ENCODE peak calls at places on chromosomes 16 and 17, in nine cellular contexts. D, I, P, J, E, M, F, S and B are unnamed samples.

GRCh38 chr17:45136846-45137560 is 1.5 kb downstream of the ACBD4 start:
- DNase-seq in D (no peak), I (no peak), P (no peak), J (no peak), E (no peak), M (no peak), F (no peak), S (no peak), B (no peak)

GRCh38 chr17:28741358-28742349 is 2.2 kb upstream of the TRAF4 start:
- DNase-seq in D (peak), I (no peak), P (no peak), J (no peak), E (no peak), M (no peak), F (no peak), S (no peak), B (no peak)

GRCh38 chr17:4994081-4994595 is 3.2 kb downstream of the INCA1 start:
- DNase-seq in D (no peak), I (no peak), P (no peak), J (peak), E (no peak), M (no peak), F (no peak), S (no peak), B (no peak)

GRCh38 chr17:76179496-76180467 is 38.7 kb upstream of the FOXJ1 start:
- DNase-seq in D (no peak), I (no peak), P (peak), J (no peak), E (peak), M (no peak), F (no peak), S (no peak), B (peak)

GRCh38 chr17:67531291-67531690 is 154.2 kb downstream of the PITPNC1 start:
- DNase-seq in D (peak), I (no peak), P (no peak), J (no peak), E (no peak), M (no peak), F (no peak), S (no peak), B (no peak)

GRCh38 chr16:67177743-67178699 is 5.7 kb downstream of the MATCAP1 start:
- DNase-seq in D (peak), I (peak), P (no peak), J (peak), E (no peak), M (no peak), F (peak), S (peak), B (peak)

GRCh38 chr17:77375917-77376651 is 235.3 kb downstream of the SEC14L1 start:
- DNase-seq in D (peak), I (no peak), P (peak), J (no peak), E (peak), M (no peak), F (peak), S (peak), B (no peak)

GRCh38 chr16:52283018-52283417 is 263.9 kb downstream of the TOX3 start:
- DNase-seq in D (no peak), I (no peak), P (no peak), J (no peak), E (no peak), M (no peak), F (no peak), S (no peak), B (no peak)

GRCh38 chr16:58054289-58054688 is 28.7 kb downstream of the MMP15 start:
- DNase-seq in D (no peak), I (no peak), P (no peak), J (no peak), E (no peak), M (no peak), F (no peak), S (no peak), B (no peak)

GRCh38 chr17:45235071-45236001 is 13.7 kb downstream of the FMNL1 start:
- DNase-seq in D (peak), I (peak), P (peak), J (peak), E (peak), M (peak), F (peak), S (peak), B (peak)